ENCODE peak calls at places on chromosomes 2 and 18, in eight cellular contexts. B is HCT116; A is lower lobe of right lung; N is heart right ventricle; O is A549; T is sigmoid colon; U is aorta; G is effector memory CD4-positive, alpha-beta T cell. I is an unnamed sample. For H3K4me1, the result is how much of the 10 kb centered on the place peaks cover.

GRCh38 chr2:15334650-15335326 is 226.3 kb downstream of the NBAS start:
- DNase-seq in O (no peak), U (no peak), N (no peak), T (no peak), A (no peak), G (no peak), B (no peak), I (no peak)

GRCh38 chr2:125185691-125186270 is 1160.7 kb downstream of the CNTNAP5 start:
- DNase-seq in U (no peak), B (no peak), A (no peak), T (no peak), O (no peak), G (no peak), N (no peak), I (no peak)

GRCh38 chr18:79898952-79899608 is 52.4 kb downstream of the SLC66A2 start:
- DNase-seq in G (no peak), A (no peak), B (no peak), O (no peak), U (no peak), T (no peak), N (no peak), I (no peak)

GRCh38 chr2:45287040-45287439 is 277.8 kb upstream of the SIX2 start:
- DNase-seq in G (no peak), O (no peak), B (no peak), U (no peak), N (no peak), T (no peak), A (no peak), I (no peak)

GRCh38 chr2:178874529-178875240 is 67.5 kb upstream of the TTN start:
- DNase-seq in A (no peak), N (no peak), B (no peak), O (no peak), T (no peak), G (no peak), U (no peak), I (no peak)

GRCh38 chr2:186544255-186544675 is 45.6 kb upstream of the ITGAV start:
- DNase-seq in T (no peak), A (no peak), O (peak), B (peak), U (no peak), N (no peak), G (no peak), I (no peak)

GRCh38 chr2:72883356-72883962 is 3.7 kb upstream of the SPR start:
- DNase-seq in N (peak), B (no peak), U (peak), O (peak), A (no peak), T (no peak), G (no peak), I (no peak)

GRCh38 chr2:30584116-30584515 is 137.1 kb downstream of the LCLAT1 start:
- DNase-seq in A (no peak), B (no peak), G (no peak), O (no peak), T (no peak), N (no peak), U (no peak), I (no peak)

GRCh38 chr2:56680971-56681631 is 497.3 kb downstream of the CCDC85A start:
- DNase-seq in U (no peak), B (no peak), G (no peak), A (no peak), N (no peak), O (no peak), T (no peak), I (no peak)

GRCh38 chr2:119856469-119856901 is 96.8 kb downstream of the PTPN4 start:
- DNase-seq in U (no peak), A (no peak), N (no peak), B (no peak), O (no peak), T (no peak), G (no peak), I (no peak)

GRCh38 chr2:219514196-219514761 is at the start of gene ASIC4:
- DNase-seq in U (no peak), A (no peak), B (no peak), T (no peak), N (peak), G (no peak), O (no peak), I (no peak)

GRCh38 chr2:138115664-138116063 is 151.4 kb downstream of the HNMT start:
- DNase-seq in U (no peak), A (no peak), T (no peak), O (no peak), N (no peak), B (no peak), G (no peak), I (no peak)

GRCh38 chr18:24014986-24015896 is 687 bp downstream of the TTC39C start:
- DNase-seq in G (peak), N (peak), O (peak), T (peak), A (peak), U (peak), B (no peak), I (no peak)

GRCh38 chr2:44560352-44560751 is 198.6 kb downstream of the CAMKMT start:
- DNase-seq in A (peak), T (no peak), B (no peak), N (no peak), U (no peak), O (no peak), G (no peak), I (no peak)

GRCh38 chr2:175187378-175187777 is 5.9 kb upstream of the ATP5MC3 start:
- DNase-seq in G (no peak), T (no peak), B (no peak), U (no peak), N (no peak), A (no peak), O (peak), I (no peak)

GRCh38 chr2:69773201-69773600 is 31.3 kb downstream of the ANXA4 start:
- DNase-seq in T (no peak), B (no peak), N (no peak), A (no peak), G (no peak), U (no peak), O (peak), I (no peak)

GRCh38 chr2:235230809-235231601 is 262.8 kb upstream of the AGAP1 start:
- DNase-seq in G (no peak), T (no peak), O (no peak), B (no peak), U (no peak), N (no peak), A (no peak), I (no peak)

GRCh38 chr2:34105015-34105767 is 506.1 kb upstream of the FAM98A start:
- DNase-seq in U (no peak), A (no peak), B (no peak), G (no peak), N (no peak), T (no peak), O (no peak), I (no peak)

GRCh38 chr2:225355788-225356187 is 43.7 kb upstream of the NYAP2 start:
- DNase-seq in B (no peak), O (no peak), U (no peak), G (no peak), T (no peak), N (no peak), A (no peak), I (no peak)

GRCh38 chr2:217713395-217714267 is 289.2 kb downstream of the TNS1 start:
- DNase-seq in U (peak), T (peak), O (peak), N (peak), B (peak), G (peak), A (peak), I (peak)

DNA sequence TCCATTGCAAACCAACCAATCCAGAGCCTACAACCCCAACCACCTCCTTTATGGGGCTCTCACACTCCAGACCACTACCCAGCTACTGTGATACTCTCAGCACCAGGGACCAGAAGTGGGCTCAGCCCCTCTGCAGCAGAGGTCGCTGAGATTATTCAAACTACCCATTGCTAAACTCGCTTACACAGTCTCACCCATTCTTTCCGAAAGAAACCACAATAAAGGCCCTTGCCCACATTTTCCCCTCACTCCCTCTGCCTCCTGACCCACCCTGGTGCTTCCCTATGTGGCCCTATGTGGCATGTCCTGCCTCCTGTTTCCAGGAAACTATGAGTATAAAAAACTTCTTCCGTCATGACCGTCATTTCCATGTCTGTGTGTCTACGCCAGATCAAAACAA is 10.7 kb downstream of the TEX51 start:
- DNase-seq in N (no peak), A (no peak), B (no peak), T (no peak), U (no peak), G (no peak), O (no peak), I (no peak)
- H3K4me1 ChIP-seq in N (under half), A (under half), B (under half), T (under half), U (under half), G (under half), O (under half), I (under half)

GRCh38 chr2:242075683-242076082 is 206.2 kb downstream of the RTP5 start:
- DNase-seq in T (no peak), B (peak), G (no peak), N (no peak), O (no peak), U (no peak), A (no peak), I (no peak)
- H3K27ac ChIP-seq in T (no peak), B (no peak), G (no peak), N (no peak), O (no peak), U (no peak), A (no peak), I (no peak)

GRCh38 chr18:62721837-62722795 is 6.8 kb downstream of the PHLPP1 start:
- DNase-seq in U (no peak), O (no peak), T (no peak), G (no peak), N (no peak), A (no peak), B (no peak), I (no peak)
- H3K4me3 ChIP-seq in U (no peak), O (no peak), T (no peak), G (no peak), N (peak), A (no peak), B (no peak), I (no peak)

DNA sequence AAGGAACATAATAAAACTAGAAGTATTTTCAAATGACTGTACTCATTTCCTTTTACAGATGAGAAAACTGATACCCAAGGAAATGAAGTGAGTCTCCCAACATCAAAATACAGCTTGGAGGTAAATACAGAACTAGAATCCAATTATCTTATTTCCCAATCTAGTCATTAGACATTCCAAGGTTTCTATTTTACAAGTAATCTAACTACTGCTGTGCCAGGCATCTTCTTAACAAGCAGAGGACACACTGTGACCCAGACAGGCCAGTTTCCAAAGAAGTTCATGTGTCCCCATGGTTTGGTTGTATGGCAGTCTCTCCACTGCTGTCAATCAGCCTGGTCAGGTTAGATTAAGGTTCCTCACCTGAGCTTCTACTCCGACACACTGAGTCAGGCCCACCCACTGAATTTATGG is 143.5 kb downstream of the THADA start:
- DNase-seq in T (no peak), B (no peak), U (no peak), G (no peak), A (no peak), N (no peak), O (no peak), I (no peak)
- H3K4me1 ChIP-seq in T (under half), B (under half), U (under half), G (under half), A (under half), N (under half), O (under half), I (under half)

GRCh38 chr18:76475450-76476203 is 19.4 kb downstream of the ZNF516 start:
- DNase-seq in B (no peak), A (no peak), U (no peak), O (no peak), G (no peak), N (no peak), T (no peak), I (no peak)
- H3K27ac ChIP-seq in B (no peak), A (no peak), U (no peak), O (peak), G (no peak), N (no peak), T (no peak), I (no peak)

DNA sequence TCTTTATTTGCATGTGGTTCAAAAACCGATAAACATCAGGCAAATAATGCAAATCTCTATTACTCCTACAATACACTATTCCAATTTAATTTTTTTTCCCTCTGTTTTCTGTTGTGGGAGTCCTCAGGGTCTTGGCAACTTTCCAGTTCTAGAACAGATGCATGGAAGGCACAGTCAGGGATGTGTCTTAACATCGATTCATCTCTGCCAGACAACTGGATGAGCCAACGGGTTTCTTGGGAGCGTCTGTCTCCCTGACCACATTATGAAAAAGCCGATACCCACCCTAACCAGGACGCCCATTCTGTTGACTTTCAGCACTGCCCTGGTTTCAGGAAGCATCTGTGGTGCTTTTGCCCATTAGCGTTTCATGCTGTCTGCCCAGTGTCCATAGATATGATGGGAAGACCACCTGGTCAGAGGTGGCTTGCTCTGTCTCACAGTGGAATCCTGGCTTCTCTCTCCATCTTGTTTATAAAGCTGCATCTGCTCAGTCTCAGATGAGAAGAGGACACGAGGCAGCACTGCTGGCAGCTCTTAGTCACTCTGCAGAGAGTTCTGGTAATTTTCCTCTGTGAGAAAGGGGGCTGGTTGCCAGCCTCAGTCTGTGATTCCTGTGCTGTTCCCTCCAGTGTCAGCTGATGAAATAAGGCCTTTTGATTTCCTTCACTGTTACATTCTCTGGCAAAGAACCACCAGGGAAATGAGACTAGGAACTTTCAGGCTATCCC is 57.9 kb upstream of the KCNE4 start:
- DNase-seq in A (no peak), N (peak), U (peak), G (no peak), O (no peak), T (peak), B (no peak), I (no peak)
- H3K4me3 ChIP-seq in A (no peak), N (no peak), U (no peak), G (no peak), O (no peak), T (no peak), B (no peak), I (no peak)

DNA sequence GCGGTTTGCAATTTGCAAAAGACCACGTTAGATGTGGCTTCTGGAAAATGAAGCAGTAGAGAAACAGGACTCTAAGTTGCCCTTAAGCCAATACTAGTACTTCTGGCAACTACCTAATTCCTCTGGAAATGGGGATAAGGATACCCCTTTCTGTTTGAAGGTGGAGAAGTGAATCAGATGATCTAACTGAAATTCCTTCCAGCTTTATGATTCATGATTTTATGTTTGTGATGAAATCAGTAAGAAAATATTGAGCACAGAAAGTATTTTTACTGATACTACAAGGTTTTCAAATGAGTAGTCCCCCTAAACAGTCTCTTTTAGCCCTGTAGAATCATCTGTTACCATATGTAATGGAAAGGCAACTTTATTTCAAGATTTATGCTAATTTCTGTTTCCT is 98.0 kb downstream of the CDC42EP3 start:
- DNase-seq in A (no peak), U (no peak), T (no peak), G (no peak), N (no peak), B (no peak), O (no peak), I (no peak)
- H3K4me1 ChIP-seq in A (under half), U (under half), T (under half), G (under half), N (under half), B (under half), O (under half), I (under half)

GRCh38 chr2:181884601-181885000 is 6.9 kb upstream of the ITPRID2 start:
- DNase-seq in B (no peak), O (no peak), U (no peak), N (no peak), A (no peak), G (no peak), T (no peak), I (no peak)

GRCh38 chr2:181882621-181883020 is 8.9 kb upstream of the ITPRID2 start:
- DNase-seq in G (no peak), O (no peak), U (no peak), A (no peak), T (no peak), N (no peak), B (no peak), I (no peak)

GRCh38 chr2:181887056-181887455 is 4.5 kb upstream of the ITPRID2 start:
- DNase-seq in T (no peak), G (no peak), B (no peak), O (no peak), U (no peak), N (no peak), A (no peak), I (no peak)

GRCh38 chr2:181885096-181885495 is 6.4 kb upstream of the ITPRID2 start:
- DNase-seq in U (no peak), T (no peak), B (no peak), N (no peak), G (no peak), A (no peak), O (no peak), I (no peak)

GRCh38 chr2:181886192-181886591 is 5.3 kb upstream of the ITPRID2 start:
- DNase-seq in A (no peak), O (no peak), B (no peak), U (no peak), G (no peak), N (no peak), T (no peak), I (no peak)
- H3K27ac ChIP-seq in A (no peak), O (no peak), B (no peak), U (no peak), G (no peak), N (no peak), T (no peak), I (no peak)

GRCh38 chr18:32450026-32450681 is 20.5 kb downstream of the GAREM1 start:
- DNase-seq in A (no peak), O (no peak), T (no peak), G (no peak), N (no peak), U (no peak), B (no peak), I (no peak)
- H3K4me3 ChIP-seq in A (no peak), O (no peak), T (no peak), G (no peak), N (no peak), U (no peak), B (no peak), I (no peak)

I was measured in iPS DF 6.9.